ENCODE peak calls at places on chromosomes 13 and 19, in ten cellular contexts. O, M, W, U, D, C, H, G, V and S are unnamed samples.

GRCh38 chr13:111564657-111565056 is 244.2 kb downstream of the TEX29 start:
- DNase-seq in O (no peak), M (no peak), C (no peak), H (no peak), D (no peak), U (no peak), V (no peak), W (no peak), G (no peak), S (no peak)

GRCh38 chr19:23410155-23410554 is 14.9 kb upstream of the ZNF91 start:
- DNase-seq in U (no peak), G (no peak), V (no peak), O (no peak), M (no peak), C (no peak), W (no peak), D (no peak), H (no peak), S (no peak)

GRCh38 chr19:15111758-15112157 is 4.6 kb downstream of the SYDE1 start:
- DNase-seq in M (no peak), O (no peak), G (no peak), V (no peak), U (no peak), W (no peak), H (no peak), D (no peak), C (no peak), S (no peak)

GRCh38 chr13:36146513-36147276 is 15.5 kb upstream of the DCLK1 start:
- DNase-seq in U (no peak), O (no peak), C (no peak), W (no peak), D (no peak), M (no peak), H (no peak), V (no peak), G (no peak), S (no peak)

GRCh38 chr13:31722684-31723083 is 16.6 kb upstream of the RXFP2 start:
- DNase-seq in D (no peak), C (no peak), W (no peak), U (no peak), H (no peak), M (peak), G (no peak), O (no peak), V (no peak), S (no peak)

GRCh38 chr13:73598021-73598712 is 536.0 kb downstream of the KLF12 start:
- DNase-seq in W (peak), V (no peak), O (no peak), U (no peak), M (no peak), H (no peak), C (no peak), G (peak), D (no peak), S (peak)

GRCh38 chr13:95749545-95749944 is 72.6 kb downstream of the DNAJC3 start:
- DNase-seq in M (no peak), H (no peak), D (no peak), U (no peak), C (no peak), O (no peak), W (no peak), V (no peak), G (no peak), S (no peak)

GRCh38 chr19:58497634-58498170 is 14.1 kb downstream of the SLC27A5 start:
- DNase-seq in H (no peak), U (no peak), D (no peak), M (no peak), O (no peak), C (no peak), G (no peak), W (no peak), V (no peak), S (no peak)

GRCh38 chr13:112940236-112940635 is 28.8 kb upstream of the MCF2L start:
- DNase-seq in V (no peak), G (no peak), H (no peak), M (no peak), U (no peak), D (no peak), O (no peak), W (no peak), C (no peak), S (no peak)

GRCh38 chr19:55487884-55488687 is at the start of gene SSC5D:
- DNase-seq in O (no peak), U (no peak), M (no peak), G (no peak), W (peak), H (peak), C (no peak), V (no peak), D (no peak), S (no peak)

GRCh38 chr19:13774217-13775191 is at the start of gene C19orf53:
- DNase-seq in O (peak), C (peak), D (peak), U (peak), M (peak), W (peak), G (peak), H (peak), V (peak), S (peak)

DNA sequence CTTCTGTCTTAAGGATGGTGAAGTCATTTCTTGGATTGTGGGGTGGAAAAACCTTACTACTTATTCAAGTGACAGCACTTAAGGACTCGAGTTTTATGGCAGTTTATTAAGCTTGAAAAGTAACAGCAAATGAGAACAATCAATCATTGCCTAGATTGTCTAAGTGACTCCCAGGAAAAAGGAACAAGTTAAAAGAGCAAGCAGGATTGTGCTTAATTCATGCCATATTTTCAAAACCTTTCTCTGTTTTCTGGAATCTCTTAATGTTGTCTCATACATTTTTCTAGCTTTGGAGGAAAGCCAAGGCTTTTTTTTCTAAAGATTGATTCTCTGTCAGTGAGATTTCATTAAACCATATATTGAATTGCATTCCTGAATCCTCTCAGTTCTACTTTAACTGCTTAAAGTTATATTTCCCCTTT is 236.2 kb upstream of the HTR2A start:
- DNase-seq in M (no peak), O (no peak), H (no peak), C (no peak), U (no peak), D (no peak), W (peak), V (no peak), G (no peak), S (no peak)
- H3K27ac ChIP-seq in M (no peak), O (no peak), H (no peak), C (no peak), U (no peak), D (no peak), W (no peak), V (no peak), G (no peak), S (no peak)

GRCh38 chr19:40691421-40692211 is 1.2 kb upstream of the NUMBL start:
- DNase-seq in M (no peak), D (no peak), U (no peak), H (peak), G (no peak), O (no peak), V (no peak), C (peak), W (no peak), S (no peak)
- H3K4me3 ChIP-seq in M (no peak), D (peak), U (no peak), H (peak), G (peak), O (peak), V (no peak), C (no peak), W (no peak), S (no peak)

GRCh38 chr19:46760363-46760762 is 14.1 kb upstream of the STRN4 start:
- DNase-seq in V (no peak), G (no peak), H (no peak), D (no peak), W (no peak), C (no peak), M (no peak), U (no peak), O (no peak), S (no peak)
- H3K27ac ChIP-seq in V (no peak), G (no peak), H (no peak), D (peak), W (no peak), C (peak), M (no peak), U (no peak), O (no peak), S (no peak)

GRCh38 chr19:10428996-10429381 is 8.7 kb downstream of the PDE4A start:
- DNase-seq in W (no peak), U (no peak), M (no peak), H (no peak), G (no peak), C (no peak), O (no peak), D (no peak), V (no peak), S (no peak)

GRCh38 chr19:10432736-10433130 is 12.4 kb downstream of the PDE4A start:
- DNase-seq in U (no peak), M (no peak), W (no peak), H (no peak), G (no peak), V (no peak), D (peak), O (no peak), C (peak), S (no peak)

GRCh38 chr19:10431254-10431942 is 11.1 kb downstream of the PDE4A start:
- DNase-seq in C (peak), U (no peak), H (peak), D (peak), W (no peak), M (no peak), G (peak), O (no peak), V (no peak), S (no peak)

GRCh38 chr19:10431943-10432735 is 11.8 kb downstream of the PDE4A start:
- DNase-seq in G (peak), O (peak), C (peak), W (no peak), V (no peak), U (peak), M (no peak), H (peak), D (peak), S (no peak)

GRCh38 chr19:10430505-10431253 is 10.3 kb downstream of the PDE4A start:
- DNase-seq in G (peak), W (no peak), O (peak), C (peak), H (peak), U (no peak), M (no peak), D (peak), V (no peak), S (no peak)
- H3K4me3 ChIP-seq in G (peak), W (peak), O (peak), C (peak), H (peak), U (peak), M (peak), D (peak), V (peak), S (peak)

DNA sequence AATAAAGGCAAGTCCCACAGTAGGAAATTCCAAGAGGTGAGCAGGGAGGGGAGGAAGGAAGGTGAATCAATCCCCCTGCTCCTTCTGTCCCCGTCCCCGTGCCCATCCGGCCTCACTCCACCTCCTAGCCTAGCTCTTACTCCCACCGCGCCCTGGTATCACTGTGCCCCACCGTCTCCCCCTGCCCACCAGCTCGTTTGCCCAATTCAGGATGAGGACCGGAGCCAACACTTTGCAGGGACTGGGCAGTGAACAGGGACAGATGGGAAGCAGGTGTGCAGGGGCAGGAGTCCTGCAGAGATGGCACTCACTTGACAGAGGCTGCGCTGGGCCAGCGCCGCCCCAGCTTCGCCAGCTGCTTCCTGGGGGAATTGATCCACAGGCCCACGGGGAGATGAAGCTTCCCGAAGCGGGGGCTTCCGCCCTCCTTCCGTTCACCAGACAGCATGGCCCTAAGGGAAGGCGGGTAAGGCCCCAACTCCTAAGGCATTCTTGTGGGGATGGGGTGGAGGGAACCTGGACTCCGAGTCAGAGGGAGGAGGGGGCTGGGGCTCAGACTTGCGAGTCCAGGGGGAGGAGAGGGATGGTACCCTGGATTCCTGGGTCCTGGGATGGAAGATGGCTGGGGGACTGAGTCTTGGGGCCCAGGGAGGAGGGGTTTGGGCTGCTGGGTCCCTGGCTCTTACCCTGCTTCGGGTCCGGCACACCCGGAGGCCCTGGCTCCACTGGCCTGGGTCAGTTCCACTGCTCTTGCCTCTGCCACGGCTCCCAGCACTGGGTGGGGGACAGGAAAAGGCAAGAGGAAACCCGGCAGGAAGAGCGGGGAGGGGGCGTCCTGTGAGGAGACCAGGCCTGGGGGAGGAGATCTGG is at the start of gene RASIP1:
- DNase-seq in G (no peak), M (peak), H (peak), C (peak), W (no peak), O (peak), D (no peak), V (no peak), U (no peak), S (no peak)
- H3K27ac ChIP-seq in G (no peak), M (peak), H (no peak), C (peak), W (no peak), O (peak), D (peak), V (no peak), U (no peak), S (no peak)

DNA sequence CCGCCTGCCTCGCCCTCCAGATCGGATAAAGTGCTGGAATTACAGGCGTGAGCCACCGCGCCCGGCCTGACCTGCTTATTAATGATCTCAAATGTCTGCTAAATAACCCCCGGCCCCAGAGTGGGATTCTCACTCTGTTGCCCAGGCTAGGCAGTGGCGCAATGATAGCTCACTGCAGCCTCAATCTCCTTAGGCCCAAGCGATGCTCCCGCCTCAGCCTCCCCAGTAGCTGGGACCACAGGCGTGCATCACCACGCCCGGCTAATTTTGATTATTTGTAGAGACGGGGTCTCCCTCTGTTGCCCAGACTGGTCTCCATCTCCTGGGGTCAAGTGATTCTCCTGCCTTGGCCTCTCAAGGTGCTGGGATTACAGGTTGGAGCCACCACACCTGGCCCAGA is 626 bp upstream of the ATP5F1D start:
- DNase-seq in O (no peak), M (no peak), V (no peak), H (peak), D (no peak), G (no peak), C (no peak), W (no peak), U (no peak), S (no peak)
- H3K4me3 ChIP-seq in O (peak), M (no peak), V (no peak), H (peak), D (peak), G (peak), C (no peak), W (peak), U (peak), S (peak)

DNA sequence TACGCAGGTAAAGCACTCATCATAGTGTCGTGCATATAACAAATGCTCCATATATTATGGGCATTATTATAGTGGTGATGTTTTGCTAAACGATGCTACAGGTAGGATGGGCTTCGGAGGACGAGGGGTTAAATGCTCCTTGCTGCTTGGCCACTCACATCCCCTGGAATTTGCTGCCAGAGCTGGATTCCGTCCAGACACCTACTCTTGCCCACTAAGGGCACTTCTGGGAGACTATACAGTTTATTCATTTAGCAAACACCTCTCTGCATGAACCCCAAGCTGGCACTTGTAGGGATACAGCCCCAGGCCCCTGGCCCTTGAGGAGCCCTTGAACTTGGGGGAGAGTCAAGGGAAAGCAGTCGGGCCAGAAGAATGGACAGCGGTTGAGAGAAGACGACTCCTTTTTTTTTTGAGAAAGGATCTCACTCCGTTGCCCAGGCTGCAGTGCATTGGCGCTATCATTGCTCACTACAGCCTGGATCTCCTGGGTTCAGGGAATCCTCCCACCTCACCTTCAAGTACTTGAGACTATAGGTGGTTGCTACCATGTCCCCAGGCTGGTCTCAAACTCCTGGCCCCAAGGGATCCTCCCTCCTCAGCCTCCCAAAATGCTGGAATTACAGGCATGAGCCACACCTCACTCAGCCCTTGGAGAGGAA is 1.2 kb upstream of the MRPL34 start:
- DNase-seq in H (no peak), W (no peak), G (no peak), D (no peak), M (no peak), U (no peak), O (no peak), V (no peak), C (no peak), S (no peak)
- H3K27ac ChIP-seq in H (no peak), W (no peak), G (no peak), D (peak), M (no peak), U (no peak), O (peak), V (no peak), C (peak), S (peak)

DNA sequence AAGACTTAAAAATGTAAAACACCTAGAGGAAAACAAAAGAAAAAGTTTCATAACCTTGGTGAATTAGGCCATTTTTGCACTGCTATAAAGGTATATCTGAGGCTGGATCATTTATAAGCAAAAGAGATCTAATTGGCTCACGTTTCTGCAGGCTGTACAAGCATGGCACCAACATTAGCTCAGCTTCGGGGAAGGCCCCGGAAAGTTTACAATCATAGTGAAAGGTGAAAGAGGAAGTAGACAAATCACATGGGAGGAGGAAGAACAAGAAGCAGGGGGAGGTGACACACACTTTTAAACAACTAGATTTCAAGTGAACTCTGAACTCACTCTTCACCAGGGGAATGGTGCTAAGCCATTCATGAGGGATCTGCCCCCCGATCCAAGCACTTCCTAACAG is 1358.5 kb upstream of the PCDH9 start:
- DNase-seq in M (no peak), U (no peak), G (no peak), V (no peak), W (no peak), O (no peak), H (no peak), D (no peak), C (no peak), S (no peak)
- H3K4me3 ChIP-seq in M (no peak), U (no peak), G (no peak), V (no peak), W (no peak), O (no peak), H (no peak), D (no peak), C (no peak), S (no peak)

GRCh38 chr19:52188822-52189744 is 769 bp upstream of the PPP2R1A start:
- DNase-seq in D (peak), U (no peak), W (no peak), O (no peak), C (no peak), G (no peak), M (no peak), H (no peak), V (no peak), S (no peak)

GRCh38 chr19:52190679-52191293 is 934 bp downstream of the PPP2R1A start:
- DNase-seq in C (peak), U (no peak), V (no peak), O (peak), G (peak), M (no peak), W (peak), H (peak), D (peak), S (no peak)

GRCh38 chr19:52189745-52190678 is at the start of gene PPP2R1A:
- DNase-seq in D (peak), U (peak), O (peak), W (peak), M (peak), C (peak), V (peak), H (peak), G (peak), S (peak)

GRCh38 chr19:52191951-52192350 is 2.1 kb downstream of the PPP2R1A start:
- DNase-seq in M (no peak), V (no peak), C (no peak), H (no peak), D (no peak), O (peak), G (no peak), U (no peak), W (no peak), S (no peak)

DNA sequence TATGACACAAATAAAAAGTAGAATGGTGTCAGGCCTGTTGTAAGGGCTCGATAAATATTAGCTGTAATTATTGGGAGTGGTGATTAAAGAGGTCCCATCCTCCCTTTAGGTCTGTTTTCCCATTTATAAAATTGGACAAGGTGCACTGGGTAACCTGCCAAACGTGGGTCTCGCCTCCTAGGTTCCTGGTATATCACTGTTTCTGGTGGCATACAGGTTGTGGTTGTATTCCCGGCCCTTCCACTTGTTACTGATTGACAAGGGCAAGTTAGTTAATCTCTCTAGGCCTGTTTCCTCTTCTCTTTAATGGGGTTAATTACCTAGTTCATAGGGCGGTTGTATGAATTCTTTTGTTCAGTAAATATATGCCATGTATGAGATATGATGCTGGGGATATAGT is 1.5 kb downstream of the PPP2R1A start:
- DNase-seq in V (no peak), H (no peak), G (no peak), D (no peak), W (no peak), U (no peak), O (no peak), C (peak), M (no peak), S (no peak)
- H3K27ac ChIP-seq in V (no peak), H (no peak), G (no peak), D (peak), W (peak), U (no peak), O (peak), C (peak), M (no peak), S (peak)